ENCODE peak calls at places on chromosomes 5 and 9, in ten cellular contexts. B is transverse colon, J is fibroblast of lung, U is neural progenitor cell, Y is OCI-LY7, E is tibial nerve, X is fibroblast of pulmonary artery, A is mucosa of descending colon, D is endodermal cell, L is A549. N is an unnamed sample.

GRCh38 chr9:107214381-107214780 is 68.7 kb upstream of the RAD23B start:
- DNase-seq in A (no peak), X (no peak), U (no peak), D (no peak), Y (no peak), B (no peak), E (no peak), L (no peak), J (peak; percentile 56), N (no peak)

GRCh38 chr5:59489551-59489950 is 404.0 kb downstream of the PDE4D start:
- DNase-seq in E (no peak), J (no peak), B (no peak), U (no peak), X (peak; percentile 23), A (no peak), D (no peak), Y (no peak), L (no peak), N (no peak)

GRCh38 chr5:65103674-65104035 is 334.9 kb downstream of the CWC27 start:
- DNase-seq in Y (no peak), A (peak; percentile 3), J (no peak), B (no peak), X (no peak), U (no peak), D (no peak), L (no peak), E (peak; percentile 33), N (no peak)

GRCh38 chr9:110900451-110900850 is 137.8 kb downstream of the LPAR1 start:
- DNase-seq in U (no peak), B (no peak), E (no peak), A (no peak), D (no peak), X (peak; percentile 33), L (no peak), Y (no peak), J (peak; percentile 15), N (no peak)

GRCh38 chr9:120892177-120892747 is 15.3 kb upstream of the PHF19 start:
- DNase-seq in J (no peak), E (no peak), D (no peak), U (no peak), L (no peak), B (no peak), A (no peak), Y (no peak), X (no peak), N (no peak)

GRCh38 chr9:100282388-100282719 is 70.4 kb downstream of the TEX10 start:
- DNase-seq in D (no peak), X (no peak), Y (no peak), U (no peak), E (no peak), A (no peak), L (no peak), B (no peak), J (no peak), N (no peak)

GRCh38 chr9:121650220-121651013 is 1.0 kb upstream of the DAB2IP start:
- DNase-seq in L (peak; percentile 62), Y (no peak), X (peak; percentile 17), E (no peak), A (peak; percentile 84), B (peak; percentile 84), U (peak; percentile 91), D (peak; percentile 94), J (peak; percentile 55), N (peak; percentile 52)

GRCh38 chr5:124605516-124605915 is 140.9 kb downstream of the ZNF608 start:
- DNase-seq in E (peak; percentile 25), Y (no peak), D (peak; percentile 44), L (no peak), A (no peak), U (peak; percentile 69), J (peak; percentile 47), B (no peak), X (peak; percentile 52), N (peak; percentile 86)

GRCh38 chr5:593511-593910 is 18.6 kb upstream of the CEP72 start:
- DNase-seq in B (no peak), D (peak; percentile 20), U (no peak), E (no peak), L (no peak), J (no peak), X (no peak), Y (no peak), A (no peak), N (no peak)

GRCh38 chr5:142798099-142798768 is 28.1 kb downstream of the ARHGAP26 start:
- DNase-seq in X (no peak), A (no peak), E (peak; percentile 48), Y (no peak), B (no peak), J (no peak), L (no peak), U (no peak), D (no peak), N (no peak)

GRCh38 chr5:131814990-131815389 is 18.2 kb upstream of the FNIP1 start:
- DNase-seq in E (no peak), U (no peak), J (peak; percentile 86), B (no peak), A (no peak), L (peak; percentile 55), D (no peak), Y (no peak), X (peak; percentile 92), N (peak; percentile 80)

DNA sequence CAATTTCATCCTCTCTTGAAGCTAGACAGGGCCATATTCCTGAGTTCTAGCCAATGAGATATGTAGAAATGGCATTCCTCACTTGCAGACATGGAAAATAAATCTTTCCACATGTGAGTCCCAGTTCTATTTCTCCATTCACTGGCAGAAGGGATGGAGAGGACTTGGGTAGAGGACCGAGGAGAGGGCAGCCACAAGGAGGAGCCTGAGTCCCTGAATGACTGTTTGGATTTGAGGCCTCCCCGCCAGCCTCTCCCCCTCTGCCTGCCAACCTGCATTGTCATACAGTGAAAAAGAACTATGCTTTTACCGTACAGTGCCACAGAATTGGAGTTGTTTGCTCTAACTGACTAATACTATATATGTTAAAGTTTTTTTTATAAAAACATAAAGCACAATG is 583.0 kb upstream of the WWC1 start:
- DNase-seq in A (no peak), X (no peak), J (no peak), B (no peak), U (peak; percentile 17), L (peak; percentile 32), Y (no peak), E (no peak), D (peak; percentile 66), N (peak; percentile 29)
- TF ChIP-seq CTCF in A (no peak), X (no peak), J (no peak), B (no peak), U (peak; percentile 12), L (no peak), Y (no peak), E (no peak), D (peak; percentile 70), N (peak; percentile 11)

DNA sequence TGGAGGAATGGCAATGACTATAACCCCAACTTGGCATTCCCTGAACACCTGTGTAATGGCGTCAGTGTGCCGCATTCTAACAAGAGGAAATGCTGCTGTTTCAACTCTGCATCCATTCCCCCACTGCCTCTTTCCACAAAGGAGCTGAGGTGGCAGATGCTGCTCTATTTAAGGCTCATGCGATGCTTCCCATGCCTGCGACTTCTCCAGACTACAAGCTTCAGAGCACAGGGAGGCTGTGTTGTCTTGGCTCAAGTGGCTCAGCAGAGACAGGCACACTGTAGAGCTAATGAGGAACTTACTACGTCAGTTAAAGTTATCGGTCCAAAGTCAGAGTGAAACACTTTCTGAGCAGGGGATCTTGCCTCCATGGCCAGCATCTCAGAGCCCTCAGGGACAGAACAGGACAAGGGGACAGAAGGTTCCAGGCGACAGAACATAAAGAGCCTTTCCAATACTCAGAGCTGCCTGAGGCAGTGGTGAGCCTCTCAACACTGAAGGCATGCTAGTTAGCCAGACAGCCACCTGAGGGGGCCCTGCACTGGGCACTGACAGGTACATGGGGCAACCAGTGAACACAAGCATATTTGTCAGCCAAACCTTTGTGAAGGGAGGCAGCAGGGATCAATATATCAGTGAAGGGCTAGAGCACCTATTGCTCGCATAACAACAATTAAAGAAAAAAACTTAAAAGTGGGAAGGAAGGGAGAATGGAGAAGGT is 21.8 kb downstream of the TNIP1 start:
- DNase-seq in J (no peak), Y (peak; percentile 34), B (no peak), X (no peak), A (no peak), U (no peak), L (no peak), D (no peak), E (no peak), N (no peak)
- H3K4me3 ChIP-seq in J (no peak overlapping the region), Y (no peak overlapping the region), B (no peak overlapping the region), X (no peak overlapping the region), A (no peak overlapping the region), U (no peak overlapping the region), L (no peak overlapping the region), D (no peak overlapping the region), E (no peak overlapping the region), N (no peak overlapping the region)

GRCh38 chr5:150097152-150097551 is 10.8 kb upstream of the CSF1R start:
- DNase-seq in A (no peak), U (no peak), J (no peak), B (no peak), L (no peak), E (no peak), D (no peak), X (no peak), Y (no peak), N (no peak)
- TF ChIP-seq CTCF in A (no peak), U (no peak), J (no peak), B (no peak), L (no peak), E (no peak), D (no peak), X (no peak), Y (no peak), N (no peak)

GRCh38 chr5:36049949-36050348 is 16.7 kb downstream of the UGT3A2 start:
- DNase-seq in X (no peak), Y (no peak), B (no peak), J (no peak), U (no peak), D (no peak), E (no peak), L (no peak), A (no peak), N (no peak)

GRCh38 chr5:36055984-36056383 is 10.7 kb downstream of the UGT3A2 start:
- DNase-seq in A (no peak), J (no peak), U (no peak), D (no peak), E (no peak), X (no peak), L (no peak), Y (no peak), B (no peak), N (no peak)

GRCh38 chr5:36052542-36052941 is 14.1 kb downstream of the UGT3A2 start:
- DNase-seq in E (no peak), B (no peak), D (no peak), A (no peak), J (no peak), Y (no peak), U (no peak), L (no peak), X (no peak), N (peak; percentile 17)

GRCh38 chr5:36058776-36059175 is 7.9 kb downstream of the UGT3A2 start:
- DNase-seq in U (no peak), Y (no peak), X (no peak), A (no peak), D (no peak), J (no peak), L (no peak), B (no peak), E (no peak), N (no peak)

DNA sequence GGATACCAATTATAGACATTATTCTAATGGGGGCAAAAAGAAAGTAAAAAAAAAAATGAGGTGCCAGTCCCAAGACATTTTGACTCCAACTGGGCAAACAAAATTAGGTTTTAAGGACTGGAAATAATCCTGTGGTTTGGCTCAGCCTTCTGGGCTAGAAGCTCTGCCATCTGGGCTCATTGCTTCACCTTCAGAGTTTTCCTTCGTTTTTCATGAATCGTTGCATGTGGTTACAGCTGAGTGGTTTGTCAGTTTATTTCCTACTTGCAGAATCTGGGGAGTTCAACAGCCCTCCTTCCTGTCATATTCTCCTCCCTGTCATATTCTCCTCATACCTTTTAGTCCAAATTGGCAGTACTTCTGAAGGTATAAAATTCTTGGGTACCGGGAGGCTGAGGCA is 12.0 kb downstream of the UGT3A2 start:
- DNase-seq in U (no peak), J (no peak), B (no peak), A (no peak), E (no peak), Y (no peak), L (no peak), D (no peak), X (no peak), N (no peak)
- H3K4me3 ChIP-seq in U (no peak overlapping the region), J (no peak overlapping the region), B (no peak overlapping the region), A (no peak overlapping the region), E (no peak overlapping the region), Y (no peak overlapping the region), L (no peak overlapping the region), D (no peak overlapping the region), X (no peak overlapping the region), N (no peak overlapping the region)